ENCODE peak calls at places on chromosomes 11 and 22, in four cellular contexts. M, F, E and T are unnamed samples.

GRCh38 chr11:103633037-103633788 is 403.2 kb upstream of the DDI1 start:
- DNase-seq in M (no peak), E (no peak), F (no peak), T (no peak)

GRCh38 chr22:44892803-44893730 is 116.7 kb downstream of the PHF21B start:
- DNase-seq in F (no peak), M (no peak), E (no peak), T (no peak)

GRCh38 chr11:17643506-17644405 is 75.6 kb upstream of the MYOD1 start:
- DNase-seq in F (no peak), E (no peak), M (no peak), T (no peak)

GRCh38 chr22:50276143-50276542 is 6.0 kb upstream of the MAPK11 start:
- DNase-seq in E (peak; percentile 74), F (peak; percentile 53), M (no peak), T (peak; percentile 74)

GRCh38 chr11:81647374-81647773 is 1086.3 kb downstream of the FAM181B start:
- DNase-seq in E (no peak), M (no peak), F (no peak), T (no peak)

GRCh38 chr11:37459430-37459829 is 861.4 kb upstream of the RAG2 start:
- DNase-seq in F (no peak), M (no peak), E (no peak), T (no peak)

GRCh38 chr11:76243157-76243556 is 36.9 kb upstream of the WNT11 start:
- DNase-seq in M (no peak), F (no peak), E (no peak), T (no peak)

GRCh38 chr11:122246885-122247284 is 130.9 kb upstream of the BLID start:
- DNase-seq in F (no peak), E (no peak), M (no peak), T (no peak)

GRCh38 chr22:46050451-46050845 is 73.5 kb upstream of the WNT7B start:
- DNase-seq in E (no peak), M (no peak), F (peak; percentile 12), T (no peak)

GRCh38 chr11:848380-848931 is 5.8 kb downstream of the TSPAN4 start:
- DNase-seq in F (no peak), E (no peak), M (no peak), T (no peak)

GRCh38 chr11:74004694-74005615 is 3.9 kb downstream of the UCP3 start:
- DNase-seq in F (no peak), E (no peak), M (no peak), T (no peak)

GRCh38 chr11:110134120-110134519 is 40.9 kb downstream of the ZC3H12C start:
- DNase-seq in E (no peak), F (no peak), M (no peak), T (no peak)

GRCh38 chr11:102666331-102666957 is 39.1 kb downstream of the MMP27 start:
- DNase-seq in M (no peak), F (no peak), E (peak; percentile 31), T (no peak)

GRCh38 chr11:71929491-71929890 is 645 bp downstream of the RNF121 start:
- DNase-seq in M (no peak), F (no peak), E (no peak), T (no peak)

GRCh38 chr11:59756845-59757244 is 1.7 kb downstream of the STX3 start:
- DNase-seq in F (peak; percentile 30), E (peak; percentile 78), M (no peak), T (no peak)

GRCh38 chr11:723120-723883 is 17.3 kb downstream of the EPS8L2 start:
- DNase-seq in E (peak; percentile 62), F (no peak), M (no peak), T (no peak)

GRCh38 chr22:47794851-47795250 is 1032.4 kb downstream of the TBC1D22A start:
- DNase-seq in F (no peak), M (no peak), E (no peak), T (no peak)

DNA sequence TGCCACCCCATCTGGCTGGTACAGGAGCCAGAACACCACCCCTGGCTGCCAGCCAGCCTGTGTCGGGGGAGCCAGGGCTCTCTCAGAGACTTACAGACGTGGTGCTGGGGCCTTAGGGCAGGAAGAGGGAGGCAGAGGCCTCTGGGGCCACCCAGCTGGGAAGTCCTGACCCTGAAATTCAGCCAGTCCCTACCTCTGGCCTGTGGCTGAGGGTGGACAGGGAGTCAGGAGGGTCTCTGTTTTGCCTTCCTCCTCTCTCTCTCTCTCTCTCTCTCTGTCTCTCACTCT is 52.5 kb upstream of the CDON start:
- DNase-seq in E (peak; percentile 47), M (peak; percentile 43), F (peak; percentile 52), T (no peak)
- H3K4me1 ChIP-seq in E (peaks cover 20% of the 10 kb centered on the region), M (peaks cover 42% of the 10 kb centered on the region), F (peaks cover 23% of the 10 kb centered on the region), T (peaks cover 48% of the 10 kb centered on the region)

GRCh38 chr11:46916669-46917108 is 1.7 kb downstream of the LRP4 start:
- DNase-seq in F (peak; percentile 61), M (no peak), E (peak; percentile 62), T (peak; percentile 81)
- TF ChIP-seq CTCF in F (peak; percentile 28), M (no peak), E (no peak), T (no peak)

DNA sequence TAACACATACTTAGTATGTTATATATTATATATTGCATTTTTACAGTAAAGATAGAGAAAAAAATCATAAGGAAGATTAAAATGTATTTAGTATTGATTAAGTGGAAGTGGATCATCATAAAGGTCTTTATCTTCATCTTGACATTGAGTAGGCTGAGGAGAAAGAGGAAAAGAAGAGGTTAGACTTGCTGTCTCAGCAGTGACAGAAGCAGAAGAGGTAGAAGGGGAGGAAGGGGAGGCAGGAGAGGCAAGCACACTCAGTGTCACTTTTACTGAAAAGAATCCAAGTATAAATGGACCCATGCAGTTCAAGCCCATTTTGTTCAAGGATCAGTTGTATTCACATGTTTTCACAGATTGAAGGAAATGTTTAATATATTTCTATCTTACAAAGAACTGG is 69.7 kb downstream of the GAB2 start:
- DNase-seq in M (no peak), F (no peak), E (no peak), T (no peak)
- H3K27ac ChIP-seq in M (no peak overlapping the region), F (peak overlapping the region; percentile 80), E (no peak overlapping the region), T (no peak overlapping the region)

DNA sequence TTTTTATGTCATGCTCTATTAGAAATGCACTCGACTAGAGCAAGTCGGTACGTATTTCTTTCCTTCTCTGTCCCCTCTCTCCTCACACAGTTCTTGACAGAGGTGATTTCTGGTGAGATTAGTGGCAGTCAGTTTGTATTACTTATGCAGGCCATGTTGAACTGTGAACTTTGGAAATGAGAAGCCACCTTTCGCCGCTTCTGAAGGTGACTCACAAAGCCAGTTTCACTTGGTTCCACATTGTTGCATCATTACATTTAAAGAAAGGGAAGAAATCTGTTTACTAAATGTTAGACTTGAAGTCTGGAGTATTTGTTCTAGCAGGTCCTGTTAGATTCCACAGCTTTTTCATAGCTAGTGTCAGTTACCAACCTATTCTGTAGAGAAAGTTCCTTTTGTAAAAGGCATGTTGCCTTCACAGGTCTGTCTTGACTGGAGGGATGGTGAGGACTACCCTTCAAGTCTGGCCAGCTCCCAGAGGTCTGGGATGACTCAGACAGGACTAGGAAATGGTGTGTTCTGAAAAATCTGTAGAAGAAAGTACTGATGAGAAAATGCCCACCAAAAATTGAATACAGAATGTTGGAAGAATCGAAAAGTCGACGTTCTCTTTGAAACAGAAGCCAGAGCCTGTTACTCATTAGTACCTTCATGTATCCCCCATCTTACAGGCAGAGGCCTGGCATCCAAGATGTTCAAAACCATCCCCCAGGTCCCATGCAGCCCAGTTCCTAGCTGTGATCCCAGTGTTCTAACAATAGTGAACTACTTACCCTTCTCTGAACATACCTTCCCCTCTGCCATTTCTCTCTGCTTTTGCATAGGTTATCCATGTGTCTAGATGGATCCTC is 181.4 kb downstream of the DBX1 start:
- DNase-seq in E (no peak), M (no peak), F (peak; percentile 43), T (no peak)
- H3K4me1 ChIP-seq in E (no peaks in the 10 kb centered on the region), M (peaks cover 37% of the 10 kb centered on the region), F (no peaks in the 10 kb centered on the region), T (peaks cover 49% of the 10 kb centered on the region)

GRCh38 chr22:38214248-38215056 is 12.7 kb downstream of the MAFF start:
- DNase-seq in E (peak; percentile 77), F (peak; percentile 67), M (no peak), T (no peak)
- TF ChIP-seq CTCF in E (no peak), F (no peak), M (peak; percentile 23), T (no peak)

GRCh38 chr11:132632641-132633124 is 899.6 kb downstream of the OPCML start:
- DNase-seq in E (no peak), F (no peak), M (no peak), T (no peak)
- H3K27ac ChIP-seq in E (no peak overlapping the region), F (no peak overlapping the region), M (no peak overlapping the region), T (no peak overlapping the region)

GRCh38 chr22:42994276-42994916 is 20.6 kb downstream of the PACSIN2 start:
- DNase-seq in M (no peak), E (no peak), F (no peak), T (peak; percentile 62)
- H3K4me1 ChIP-seq in M (peaks cover 66% of the 10 kb centered on the region), E (peaks cover 36% of the 10 kb centered on the region), F (peaks cover 20% of the 10 kb centered on the region), T (peaks cover 80% of the 10 kb centered on the region)

GRCh38 chr11:93820085-93820710 is 30.2 kb downstream of the VSTM5 start:
- DNase-seq in M (no peak), E (no peak), F (no peak), T (no peak)
- TF ChIP-seq CTCF in M (no peak), E (no peak), F (no peak), T (no peak)

DNA sequence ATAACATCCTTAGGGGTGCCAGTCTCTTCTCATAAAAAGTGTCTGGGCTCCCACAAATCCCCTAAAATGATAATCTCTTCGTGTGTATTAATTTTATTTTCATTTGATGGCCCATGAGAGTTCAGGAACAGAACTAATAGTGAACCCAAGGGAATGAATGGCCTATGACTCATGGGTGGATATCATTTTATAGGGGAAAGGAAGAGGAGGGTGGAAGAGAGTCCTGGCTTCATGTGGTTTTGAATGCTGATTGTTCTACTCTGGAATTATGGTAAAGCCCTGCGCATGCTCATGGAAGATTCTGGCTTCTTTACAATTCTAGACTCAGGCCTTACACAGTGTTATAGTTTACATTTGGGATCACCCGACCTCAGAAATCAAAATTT is 35.3 kb downstream of the MAML2 start:
- DNase-seq in E (peak; percentile 75), M (no peak), F (no peak), T (no peak)
- H3K27ac ChIP-seq in E (peak overlapping the region; percentile 88), M (peak overlapping the region; percentile 76), F (peak overlapping the region; percentile 86), T (peak overlapping the region; percentile 66)